ENCODE peak calls at places on chromosomes 16 and 17, in nine cellular contexts. U is adrenal gland, P is stomach, M is body of pancreas, X is A549, A is breast epithelium, E is heart left ventricle, F is transverse colon, Y is HCT116. Z is an unnamed sample. For H3K9me3, the result is how much of the 10 kb centered on the place peaks cover.

GRCh38 chr17:66531826-66532439 is 229.5 kb downstream of the PRKCA start:
- DNase-seq in U (no peak), P (no peak), M (no peak), X (no peak), A (no peak), E (no peak), F (no peak), Y (no peak), Z (no peak)

GRCh38 chr17:1872254-1872653 is 42.4 kb downstream of the RPA1 start:
- DNase-seq in U (no peak), P (no peak), M (no peak), X (no peak), A (no peak), E (no peak), F (no peak), Y (no peak), Z (no peak)

GRCh38 chr16:82045471-82046178 is 10.6 kb downstream of the HSD17B2 start:
- DNase-seq in U (no peak), P (no peak), M (no peak), X (no peak), A (no peak), E (no peak), F (no peak), Y (no peak), Z (no peak)

GRCh38 chr17:55545765-55546164 is 34.5 kb upstream of the SMIM36 start:
- DNase-seq in U (no peak), P (no peak), M (no peak), X (no peak), A (no peak), E (no peak), F (no peak), Y (no peak), Z (no peak)

GRCh38 chr16:27301236-27301861 is 12.4 kb upstream of the IL4R start:
- DNase-seq in U (no peak), P (no peak), M (no peak), X (no peak), A (no peak), E (no peak), F (no peak), Y (no peak), Z (no peak)

GRCh38 chr16:50696575-50697420 is 3.4 kb downstream of the NOD2 start:
- DNase-seq in U (peak), P (peak), M (peak), X (peak), A (peak), E (peak), F (peak), Y (peak), Z (peak)

GRCh38 chr17:76337413-76337777 is 16.3 kb downstream of the PRPSAP1 start:
- DNase-seq in U (no peak), P (no peak), M (no peak), X (no peak), A (no peak), E (no peak), F (no peak), Y (no peak), Z (no peak)

GRCh38 chr17:78661092-78661770 is 84.0 kb upstream of the DNAH17 start:
- DNase-seq in U (no peak), P (no peak), M (no peak), X (peak), A (peak), E (no peak), F (no peak), Y (no peak), Z (no peak)

GRCh38 chr17:21380659-21381058 is 4.5 kb downstream of the KCNJ12 start:
- DNase-seq in U (no peak), P (no peak), M (no peak), X (no peak), A (no peak), E (no peak), F (no peak), Y (no peak), Z (no peak)

GRCh38 chr16:27728691-27729090 is 178.7 kb downstream of the KATNIP start:
- DNase-seq in U (no peak), P (no peak), M (no peak), X (no peak), A (no peak), E (no peak), F (no peak), Y (no peak), Z (no peak)

GRCh38 chr17:40822132-40822812 is at the start of gene KRT10:
- DNase-seq in U (no peak), P (no peak), M (no peak), X (no peak), A (no peak), E (no peak), F (no peak), Y (no peak), Z (no peak)

GRCh38 chr16:53504665-53505064 is 1.7 kb upstream of the AKTIP start:
- DNase-seq in U (no peak), P (no peak), M (no peak), X (no peak), A (peak), E (no peak), F (no peak), Y (no peak), Z (peak)

GRCh38 chr17:74635418-74635817 is 11.9 kb upstream of the CD300E start:
- DNase-seq in U (no peak), P (no peak), M (no peak), X (no peak), A (no peak), E (no peak), F (no peak), Y (no peak), Z (no peak)

GRCh38 chr16:48608871-48609452 is 1.0 kb downstream of the N4BP1 start:
- DNase-seq in U (no peak), P (peak), M (no peak), X (no peak), A (no peak), E (no peak), F (no peak), Y (no peak), Z (peak)

GRCh38 chr16:86396918-86397317 is 113.4 kb upstream of the FOXF1 start:
- DNase-seq in U (no peak), P (no peak), M (no peak), X (no peak), A (no peak), E (no peak), F (peak), Y (peak), Z (no peak)

GRCh38 chr16:4339909-4340308 is 11.2 kb downstream of the PAM16 start:
- DNase-seq in U (peak), P (peak), M (no peak), X (no peak), A (no peak), E (no peak), F (no peak), Y (no peak), Z (peak)

GRCh38 chr17:53141280-53141679 is 681.4 kb upstream of the KIF2B start:
- DNase-seq in U (no peak), P (no peak), M (no peak), X (no peak), A (no peak), E (no peak), F (no peak), Y (no peak), Z (no peak)

GRCh38 chr16:65077181-65077580 is 44.7 kb downstream of the CDH11 start:
- DNase-seq in U (no peak), P (no peak), M (no peak), X (no peak), A (no peak), E (no peak), F (no peak), Y (no peak), Z (no peak)

GRCh38 chr17:66250686-66251085 is 21.5 kb upstream of the APOH start:
- DNase-seq in U (no peak), P (no peak), M (no peak), X (no peak), A (no peak), E (no peak), F (no peak), Y (no peak), Z (no peak)

GRCh38 chr17:27635275-27635823 is 4.4 kb downstream of the LGALS9 start:
- DNase-seq in U (no peak), P (no peak), M (peak), X (no peak), A (no peak), E (no peak), F (peak), Y (no peak), Z (no peak)

GRCh38 chr17:48567209-48567608 is 10.9 kb downstream of the HOXB4 start:
- DNase-seq in U (no peak), P (no peak), M (no peak), X (no peak), A (no peak), E (no peak), F (peak), Y (no peak), Z (no peak)
- H3K27ac ChIP-seq in U (no peak), P (peak), M (no peak), X (no peak), A (peak), E (peak), F (peak), Y (no peak), Z (no peak)

GRCh38 chr16:22333457-22333994 is 36.3 kb downstream of the POLR3E start:
- DNase-seq in U (no peak), P (no peak), M (peak), X (no peak), A (no peak), E (no peak), F (no peak), Y (no peak), Z (no peak)

GRCh38 chr16:22335668-22336246 is 38.5 kb downstream of the POLR3E start:
- DNase-seq in U (no peak), P (no peak), M (no peak), X (no peak), A (no peak), E (no peak), F (no peak), Y (no peak), Z (no peak)

GRCh38 chr16:22337849-22338248 is 36.6 kb downstream of the CDR2 start:
- DNase-seq in U (no peak), P (no peak), M (no peak), X (no peak), A (no peak), E (no peak), F (no peak), Y (no peak), Z (no peak)

GRCh38 chr16:22336581-22336980 is 37.8 kb downstream of the CDR2 start:
- DNase-seq in U (no peak), P (no peak), M (no peak), X (no peak), A (no peak), E (no peak), F (no peak), Y (no peak), Z (no peak)

GRCh38 chr16:22337045-22337444 is 37.4 kb downstream of the CDR2 start:
- DNase-seq in U (no peak), P (no peak), M (no peak), X (no peak), A (no peak), E (no peak), F (no peak), Y (no peak), Z (no peak)
- H3K9me3 ChIP-seq in U (under half), P (under half), M (under half), X (under half), A (under half), E (under half), F (under half), Y (under half), Z (under half)

DNA sequence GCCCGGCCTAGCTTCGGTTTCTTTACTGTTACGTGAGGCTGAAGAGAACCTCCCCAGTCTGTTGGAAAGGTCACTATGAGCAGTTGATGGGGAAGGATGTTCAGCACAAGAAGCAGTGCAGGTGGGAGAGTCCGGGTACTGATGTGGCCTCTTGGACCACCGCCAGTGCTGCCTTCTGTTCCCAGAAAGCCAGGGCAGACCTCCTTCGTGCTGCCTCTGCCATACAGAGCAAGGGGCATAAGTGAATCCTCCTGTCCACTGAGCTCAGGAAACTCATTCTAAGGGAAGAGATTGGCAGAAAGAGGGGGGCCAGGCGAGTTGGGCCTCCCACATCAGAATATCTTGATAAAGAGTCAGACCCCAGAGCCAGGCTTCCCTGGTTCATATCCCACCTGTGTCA is 3.7 kb downstream of the PPP4C start:
- DNase-seq in U (no peak), P (no peak), M (no peak), X (no peak), A (no peak), E (no peak), F (no peak), Y (no peak), Z (no peak)
- TF ChIP-seq POLR2A in U (no peak), P (no peak), M (no peak), X (no peak), A (no peak), E (no peak), F (no peak), Y (no peak), Z (no peak)

DNA sequence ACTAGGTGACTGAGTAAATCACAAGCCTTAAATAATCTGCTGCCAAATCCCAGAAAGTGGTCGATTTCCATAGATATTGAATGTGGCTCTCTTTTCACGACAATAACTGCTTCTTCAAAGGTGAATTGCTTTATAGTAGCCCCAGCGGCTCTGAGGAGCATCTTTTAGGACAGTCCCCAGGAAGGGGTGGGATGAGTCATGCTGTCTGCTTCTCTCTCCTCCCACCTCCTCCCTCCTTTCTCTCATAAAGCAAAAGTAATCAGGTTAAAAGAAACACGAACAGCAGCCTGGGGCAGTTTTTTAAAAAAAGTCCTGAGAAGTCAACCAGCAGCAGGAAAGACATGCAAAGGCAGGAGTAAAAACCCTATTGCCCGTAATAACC is 1.8 kb downstream of the KIAA0513 start:
- DNase-seq in U (peak), P (no peak), M (peak), X (no peak), A (no peak), E (no peak), F (peak), Y (no peak), Z (peak)
- H3K27ac ChIP-seq in U (peak), P (peak), M (peak), X (peak), A (peak), E (peak), F (peak), Y (no peak), Z (peak)

GRCh38 chr16:35306915-35307314 is 1847.5 kb downstream of the TP53TG3F start:
- DNase-seq in U (no peak), P (no peak), M (no peak), X (no peak), A (no peak), E (no peak), F (no peak), Y (no peak), Z (no peak)

GRCh38 chr16:35311475-35311874 is 1852.1 kb downstream of the TP53TG3F start:
- DNase-seq in U (no peak), P (no peak), M (no peak), X (no peak), A (no peak), E (no peak), F (no peak), Y (no peak), Z (no peak)

GRCh38 chr16:35305476-35305875 is 1846.1 kb downstream of the TP53TG3F start:
- DNase-seq in U (no peak), P (no peak), M (no peak), X (no peak), A (no peak), E (no peak), F (no peak), Y (no peak), Z (no peak)

GRCh38 chr16:35310999-35311398 is 1851.6 kb downstream of the TP53TG3F start:
- DNase-seq in U (no peak), P (no peak), M (no peak), X (no peak), A (no peak), E (no peak), F (no peak), Y (no peak), Z (no peak)

GRCh38 chr16:35308674-35309073 is 1849.3 kb downstream of the TP53TG3F start:
- DNase-seq in U (no peak), P (no peak), M (no peak), X (no peak), A (no peak), E (no peak), F (no peak), Y (no peak), Z (no peak)
- H3K9me3 ChIP-seq in U (under half), P (under half), M (under half), X (under half), A (under half), E (under half), F (under half), Y (under half), Z (under half)

GRCh38 chr16:85252014-85252413 is 139.7 kb upstream of the CIBAR2 start:
- DNase-seq in U (no peak), P (no peak), M (no peak), X (no peak), A (no peak), E (no peak), F (no peak), Y (no peak), Z (no peak)

GRCh38 chr16:85252461-85252860 is 140.2 kb upstream of the CIBAR2 start:
- DNase-seq in U (no peak), P (no peak), M (no peak), X (no peak), A (no peak), E (no peak), F (no peak), Y (no peak), Z (no peak)

GRCh38 chr16:85249830-85250455 is 137.7 kb upstream of the CIBAR2 start:
- DNase-seq in U (no peak), P (no peak), M (no peak), X (no peak), A (no peak), E (no peak), F (no peak), Y (no peak), Z (no peak)

GRCh38 chr16:85250609-85251223 is 138.4 kb upstream of the CIBAR2 start:
- DNase-seq in U (no peak), P (no peak), M (no peak), X (no peak), A (no peak), E (no peak), F (no peak), Y (no peak), Z (no peak)

DNA sequence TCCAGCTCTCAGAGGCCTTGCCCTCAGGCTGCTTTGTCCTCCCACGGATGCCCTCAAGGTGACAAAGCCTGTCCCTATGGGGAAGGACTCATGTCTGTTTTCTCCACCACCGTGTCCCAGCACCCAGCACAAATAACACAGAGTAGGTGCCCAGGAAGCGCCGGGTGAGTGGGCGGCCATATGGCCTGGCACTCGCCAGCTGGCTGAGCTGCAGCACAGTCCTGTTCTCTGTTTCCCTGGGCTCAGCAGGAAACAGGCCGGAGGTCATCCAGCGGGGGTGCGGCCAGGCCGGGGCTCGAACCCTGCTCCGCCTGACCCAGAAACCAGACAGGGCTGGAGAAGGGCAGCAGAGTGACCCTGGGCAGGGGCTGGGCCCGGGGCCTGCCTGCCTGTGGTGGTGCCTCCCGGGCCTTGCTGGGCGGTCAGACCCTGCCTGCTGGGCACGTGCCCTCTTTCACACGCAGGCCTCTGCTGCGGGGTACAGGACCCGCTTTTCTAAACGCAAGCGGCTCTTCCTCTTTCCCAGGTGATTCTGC is 139.0 kb upstream of the CIBAR2 start:
- DNase-seq in U (no peak), P (no peak), M (no peak), X (no peak), A (no peak), E (no peak), F (no peak), Y (no peak), Z (no peak)
- TF ChIP-seq POLR2A in U (no peak), P (no peak), M (no peak), X (no peak), A (no peak), E (no peak), F (no peak), Y (no peak), Z (no peak)

GRCh38 chr17:57415737-57416354 is 159.5 kb downstream of the MSI2 start:
- DNase-seq in U (no peak), P (no peak), M (no peak), X (no peak), A (no peak), E (no peak), F (no peak), Y (no peak), Z (no peak)

GRCh38 chr17:57420674-57421392 is 164.5 kb downstream of the MSI2 start:
- DNase-seq in U (no peak), P (peak), M (peak), X (no peak), A (no peak), E (no peak), F (peak), Y (no peak), Z (no peak)

GRCh38 chr17:57419940-57420522 is 163.7 kb downstream of the MSI2 start:
- DNase-seq in U (no peak), P (no peak), M (no peak), X (no peak), A (no peak), E (no peak), F (no peak), Y (no peak), Z (no peak)

GRCh38 chr17:57421393-57421717 is 165.0 kb downstream of the MSI2 start:
- DNase-seq in U (no peak), P (no peak), M (no peak), X (no peak), A (no peak), E (no peak), F (no peak), Y (no peak), Z (no peak)

DNA sequence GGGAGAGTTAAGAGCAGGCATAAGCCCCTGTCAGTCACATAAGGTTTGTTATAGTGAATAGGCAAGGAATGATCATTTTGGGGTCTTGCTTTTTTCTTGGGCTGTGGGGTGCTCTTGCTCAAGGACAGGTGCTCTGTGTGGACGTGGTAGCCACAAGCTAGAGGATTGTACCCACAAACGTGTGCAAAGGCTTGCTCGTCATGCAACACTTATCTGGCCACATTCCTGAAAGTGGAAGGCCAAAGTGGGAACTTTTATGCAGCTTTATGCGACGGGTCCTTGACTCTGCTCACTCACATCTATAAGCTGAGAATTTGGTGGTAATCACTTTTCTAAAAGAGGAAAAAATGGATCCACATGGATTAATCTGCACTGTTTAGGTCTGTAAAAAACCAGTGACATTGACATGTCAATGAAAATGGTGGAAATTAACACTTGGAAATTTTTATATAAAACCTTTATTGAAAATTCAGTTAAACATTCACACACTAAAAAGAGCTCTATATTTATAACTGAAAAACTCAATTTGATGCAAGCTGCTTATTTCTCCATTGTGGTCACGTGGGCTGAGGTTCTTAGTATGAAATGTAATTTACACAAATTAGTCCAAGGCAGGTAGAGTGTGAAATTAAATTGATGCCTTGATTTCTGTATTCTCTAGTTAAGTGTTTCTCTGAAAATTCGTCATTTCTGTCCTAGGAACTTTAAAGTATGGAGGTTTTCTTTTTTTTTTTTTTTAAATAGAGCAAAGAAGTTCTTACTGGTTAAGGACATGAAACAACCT is 162.3 kb downstream of the MSI2 start:
- DNase-seq in U (no peak), P (no peak), M (no peak), X (no peak), A (no peak), E (no peak), F (no peak), Y (no peak), Z (no peak)
- H3K27ac ChIP-seq in U (no peak), P (no peak), M (no peak), X (no peak), A (no peak), E (no peak), F (no peak), Y (no peak), Z (no peak)

Z was measured in ovary.